ENCODE peak calls at places on chromosomes 6 and 20, in five cellular contexts. One of them, this sample, is unnamed. For H3K9me3, the result is how much of the 10 kb centered on the place peaks cover.

GRCh38 chr20:39042279-39043150 is 80.4 kb downstream of the DHX35 start:
- DNase-seq in stomach: no peak
- DNase-seq in SK-N-SH: no peak
- DNase-seq in sigmoid colon: no peak
- DNase-seq in A549: no peak
- DNase-seq in this sample: no peak

GRCh38 chr6:28922004-28922840 is 1.6 kb downstream of the TRIM27 start:
- DNase-seq in stomach: peak
- DNase-seq in sigmoid colon: no peak
- DNase-seq in A549: peak
- DNase-seq in SK-N-SH: no peak
- DNase-seq in this sample: no peak

GRCh38 chr6:21595265-21595950 is 1.9 kb downstream of the SOX4 start:
- DNase-seq in A549: no peak
- DNase-seq in sigmoid colon: peak
- DNase-seq in stomach: peak
- DNase-seq in SK-N-SH: peak
- DNase-seq in this sample: no peak

GRCh38 chr20:53939554-53940355 is 130.6 kb downstream of the BCAS1 start:
- DNase-seq in stomach: peak
- DNase-seq in SK-N-SH: peak
- DNase-seq in sigmoid colon: peak
- DNase-seq in A549: peak
- DNase-seq in this sample: peak

GRCh38 chr6:17816921-17817611 is 110.3 kb upstream of the NUP153 start:
- DNase-seq in SK-N-SH: no peak
- DNase-seq in sigmoid colon: no peak
- DNase-seq in stomach: no peak
- DNase-seq in A549: peak
- DNase-seq in this sample: no peak

GRCh38 chr20:46129955-46130481 is 11.9 kb downstream of the CD40 start:
- DNase-seq in sigmoid colon: no peak
- DNase-seq in A549: no peak
- DNase-seq in stomach: no peak
- DNase-seq in SK-N-SH: no peak
- DNase-seq in this sample: peak

GRCh38 chr6:150492507-150492906 is 107.2 kb upstream of the PLEKHG1 start:
- DNase-seq in stomach: no peak
- DNase-seq in sigmoid colon: no peak
- DNase-seq in SK-N-SH: no peak
- DNase-seq in A549: peak
- DNase-seq in this sample: no peak

GRCh38 chr6:52135217-52135616 is 47.8 kb upstream of the PKHD1 start:
- DNase-seq in A549: no peak
- DNase-seq in sigmoid colon: no peak
- DNase-seq in SK-N-SH: no peak
- DNase-seq in stomach: no peak
- DNase-seq in this sample: no peak

GRCh38 chr20:51660741-51661608 is 107.2 kb downstream of the ATP9A start:
- DNase-seq in A549: no peak
- DNase-seq in sigmoid colon: no peak
- DNase-seq in stomach: no peak
- DNase-seq in SK-N-SH: peak
- DNase-seq in this sample: no peak

GRCh38 chr20:64166712-64167615 is 2.7 kb downstream of the MYT1 start:
- DNase-seq in A549: no peak
- DNase-seq in SK-N-SH: peak
- DNase-seq in stomach: no peak
- DNase-seq in sigmoid colon: no peak
- DNase-seq in this sample: no peak

GRCh38 chr6:134240664-134241431 is 77.1 kb downstream of the SGK1 start:
- DNase-seq in stomach: peak
- DNase-seq in A549: no peak
- DNase-seq in SK-N-SH: no peak
- DNase-seq in sigmoid colon: peak
- DNase-seq in this sample: peak

DNA sequence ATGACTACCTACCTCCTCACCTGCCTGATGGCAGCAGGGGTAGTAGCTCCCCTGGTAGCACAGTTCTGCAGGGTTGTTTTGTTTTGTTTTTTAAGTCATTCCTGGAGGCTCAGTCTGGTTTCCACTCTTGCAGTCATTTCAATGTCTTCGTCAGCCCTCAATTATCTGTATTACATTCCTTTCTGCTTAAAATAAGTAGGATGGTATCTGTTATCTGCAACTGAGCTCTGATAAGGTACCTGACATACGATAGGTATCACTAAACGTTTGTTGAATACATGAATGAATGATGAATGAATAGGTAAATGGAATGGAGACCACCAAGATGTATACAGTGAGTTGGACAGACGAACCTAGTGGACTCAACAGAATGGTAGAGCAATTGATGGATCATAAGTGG is 7.2 kb upstream of the CLPSL2 start:
- DNase-seq in SK-N-SH: no peak
- DNase-seq in A549: no peak
- DNase-seq in sigmoid colon: no peak
- DNase-seq in stomach: no peak
- DNase-seq in this sample: no peak
- H3K9me3 ChIP-seq in SK-N-SH: under half
- H3K9me3 ChIP-seq in A549: under half
- H3K9me3 ChIP-seq in sigmoid colon: under half
- H3K9me3 ChIP-seq in stomach: under half
- H3K9me3 ChIP-seq in this sample: under half

DNA sequence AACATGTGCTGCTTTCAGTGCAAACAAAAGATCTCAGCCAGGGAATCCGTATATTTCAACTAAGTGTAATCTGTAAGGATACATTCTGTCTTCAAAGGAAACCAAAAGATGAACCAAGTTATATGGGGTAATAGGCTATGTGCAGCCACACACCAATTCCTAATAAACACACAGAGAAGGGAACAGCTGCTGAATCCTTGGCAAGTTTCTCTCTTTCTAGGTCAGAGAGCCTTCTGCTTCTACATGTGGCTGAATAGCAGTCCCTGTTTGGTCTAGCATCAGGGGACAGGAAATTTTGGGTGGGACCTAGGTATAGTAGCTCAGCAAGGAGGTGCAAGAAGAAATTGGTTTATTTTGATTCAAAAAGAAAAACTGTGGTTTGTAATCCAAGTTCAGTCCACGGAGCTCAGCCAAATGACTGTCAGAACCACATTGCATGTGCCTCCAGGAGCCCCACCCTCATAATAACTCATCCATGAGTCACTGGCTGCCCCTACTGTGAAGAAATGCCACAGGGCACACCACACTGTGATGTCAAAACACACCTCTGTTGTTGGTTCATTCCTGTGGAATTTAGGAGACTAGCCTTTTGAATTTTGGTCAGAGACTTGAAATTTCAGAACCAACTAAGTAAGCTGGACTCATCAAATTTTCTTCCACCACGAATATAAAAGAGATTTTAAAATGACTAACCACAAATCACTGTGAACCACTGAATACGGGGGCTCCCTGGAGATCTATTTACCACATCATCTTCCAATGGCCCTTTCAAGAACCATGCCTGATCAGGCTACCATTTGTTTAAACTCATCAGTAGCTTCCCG is 21.1 kb downstream of the SPTLC3 start:
- DNase-seq in SK-N-SH: no peak
- DNase-seq in stomach: peak
- DNase-seq in sigmoid colon: no peak
- DNase-seq in A549: peak
- DNase-seq in this sample: peak
- TF ChIP-seq EP300 in SK-N-SH: no peak
- TF ChIP-seq EP300 in stomach: no peak
- TF ChIP-seq EP300 in sigmoid colon: no peak
- TF ChIP-seq EP300 in A549: peak
- TF ChIP-seq EP300 in this sample: no peak

GRCh38 chr6:168660400-168660945 is 219.5 kb downstream of the SMOC2 start:
- DNase-seq in sigmoid colon: peak
- DNase-seq in SK-N-SH: no peak
- DNase-seq in stomach: no peak
- DNase-seq in A549: no peak
- DNase-seq in this sample: no peak
- H3K9me3 ChIP-seq in sigmoid colon: under half
- H3K9me3 ChIP-seq in SK-N-SH: under half
- H3K9me3 ChIP-seq in stomach: under half
- H3K9me3 ChIP-seq in A549: under half
- H3K9me3 ChIP-seq in this sample: under half

GRCh38 chr6:163790296-163790840 is 375.9 kb downstream of the QKI start:
- DNase-seq in stomach: no peak
- DNase-seq in sigmoid colon: no peak
- DNase-seq in SK-N-SH: no peak
- DNase-seq in A549: no peak
- DNase-seq in this sample: no peak
- TF ChIP-seq EP300 in stomach: no peak
- TF ChIP-seq EP300 in sigmoid colon: no peak
- TF ChIP-seq EP300 in SK-N-SH: no peak
- TF ChIP-seq EP300 in A549: no peak
- TF ChIP-seq EP300 in this sample: no peak

DNA sequence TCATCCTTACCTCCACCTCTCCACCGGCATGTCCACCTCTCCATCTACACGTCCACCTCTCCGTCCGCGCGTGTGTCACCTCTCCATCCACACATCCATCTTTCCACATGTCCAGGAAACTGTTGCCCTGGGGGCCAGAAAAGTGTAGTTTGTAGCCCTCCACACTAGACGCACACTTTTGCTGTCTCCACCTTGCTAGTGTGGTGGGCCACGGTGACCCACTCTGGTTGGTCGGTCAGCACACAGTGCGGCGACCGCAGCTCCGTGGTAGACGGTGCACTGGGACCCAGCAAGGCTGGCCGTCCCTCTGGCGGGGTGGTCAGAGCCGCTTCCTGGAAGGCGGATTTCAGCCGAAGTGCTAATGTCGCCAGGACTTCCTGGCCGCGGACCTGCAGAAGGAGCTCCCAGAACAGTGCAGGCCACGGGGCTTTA is 268.6 kb downstream of the DLL1 start:
- DNase-seq in A549: no peak
- DNase-seq in stomach: peak
- DNase-seq in SK-N-SH: no peak
- DNase-seq in sigmoid colon: peak
- DNase-seq in this sample: peak
- H3K9me3 ChIP-seq in A549: under half
- H3K9me3 ChIP-seq in stomach: under half
- H3K9me3 ChIP-seq in SK-N-SH: under half
- H3K9me3 ChIP-seq in sigmoid colon: under half
- H3K9me3 ChIP-seq in this sample: under half